ENCODE peak calls at places on chromosomes 2 and 18, in ten cellular contexts. X is heart left ventricle, M is cardiac muscle cell, P is fibroblast of the aortic adventitia, E is fibroblast of lung, L is psoas muscle, B is Panc1, T is A549, K is stomach, U is neural progenitor cell. G is an unnamed sample.

GRCh38 chr2:164840458-164840929 is 1.1 kb downstream of the COBLL1 start:
- DNase-seq in T (peak), E (peak), P (no peak), M (no peak), U (peak), B (no peak), K (peak), X (peak), L (peak), G (peak)

GRCh38 chr2:212863185-212863588 is 288.2 kb downstream of the IKZF2 start:
- DNase-seq in M (peak), T (no peak), U (peak), E (peak), B (no peak), K (peak), P (peak), L (no peak), X (no peak), G (peak)

GRCh38 chr2:39469807-39470206 is 32.7 kb upstream of the MAP4K3 start:
- DNase-seq in B (no peak), E (peak), L (no peak), P (peak), M (peak), K (peak), X (no peak), T (no peak), U (peak), G (no peak)

GRCh38 chr2:88950010-88950409 is 258.5 kb downstream of the RPIA start:
- DNase-seq in X (no peak), B (no peak), L (no peak), K (no peak), E (no peak), T (peak), U (no peak), M (peak), P (peak), G (peak)

GRCh38 chr2:46643951-46644350 is 164.6 kb downstream of the TMEM247 start:
- DNase-seq in T (no peak), L (no peak), B (no peak), X (no peak), K (no peak), P (no peak), U (no peak), M (no peak), E (peak), G (no peak)

GRCh38 chr18:79527656-79528055 is 131.9 kb downstream of the NFATC1 start:
- DNase-seq in B (no peak), K (peak), M (no peak), X (peak), L (no peak), P (no peak), U (no peak), E (no peak), T (no peak), G (no peak)

GRCh38 chr2:137000790-137001189 is 235.4 kb downstream of the THSD7B start:
- DNase-seq in M (no peak), B (no peak), U (no peak), L (no peak), P (no peak), K (no peak), T (no peak), X (no peak), E (no peak), G (no peak)

GRCh38 chr2:184157141-184157540 is 441.2 kb upstream of the ZNF804A start:
- DNase-seq in U (no peak), P (no peak), L (no peak), E (no peak), K (no peak), X (no peak), T (no peak), B (no peak), M (no peak), G (no peak)

GRCh38 chr2:40372278-40372580 is 79.7 kb downstream of the SLC8A1 start:
- DNase-seq in M (no peak), L (no peak), B (no peak), E (peak), T (no peak), X (no peak), U (no peak), K (no peak), P (peak), G (no peak)

GRCh38 chr18:63314062-63314790 is 5.3 kb downstream of the BCL2 start:
- DNase-seq in B (no peak), U (no peak), M (no peak), P (no peak), X (no peak), K (no peak), E (no peak), L (no peak), T (no peak), G (no peak)

GRCh38 chr2:238761802-238762373 is 86.0 kb upstream of the TWIST2 start:
- DNase-seq in K (no peak), M (peak), B (no peak), X (no peak), U (peak), T (no peak), E (peak), P (peak), L (no peak), G (peak)

GRCh38 chr18:76369791-76370555 is 125.1 kb downstream of the ZNF516 start:
- DNase-seq in K (no peak), B (no peak), M (no peak), P (no peak), E (no peak), L (no peak), U (no peak), X (no peak), T (no peak), G (no peak)

GRCh38 chr2:229636568-229636967 is 77.8 kb downstream of the DNER start:
- DNase-seq in U (no peak), T (no peak), K (no peak), B (no peak), M (no peak), X (no peak), L (no peak), E (no peak), P (no peak), G (no peak)

GRCh38 chr2:61421611-61422010 is 49.3 kb downstream of the USP34 start:
- DNase-seq in B (no peak), E (no peak), X (no peak), L (no peak), U (no peak), M (no peak), T (no peak), K (no peak), P (no peak), G (no peak)
- H3K4me3 ChIP-seq in B (no peak), E (no peak), X (no peak), L (no peak), U (no peak), M (no peak), T (no peak), K (no peak), P (no peak), G (no peak)

DNA sequence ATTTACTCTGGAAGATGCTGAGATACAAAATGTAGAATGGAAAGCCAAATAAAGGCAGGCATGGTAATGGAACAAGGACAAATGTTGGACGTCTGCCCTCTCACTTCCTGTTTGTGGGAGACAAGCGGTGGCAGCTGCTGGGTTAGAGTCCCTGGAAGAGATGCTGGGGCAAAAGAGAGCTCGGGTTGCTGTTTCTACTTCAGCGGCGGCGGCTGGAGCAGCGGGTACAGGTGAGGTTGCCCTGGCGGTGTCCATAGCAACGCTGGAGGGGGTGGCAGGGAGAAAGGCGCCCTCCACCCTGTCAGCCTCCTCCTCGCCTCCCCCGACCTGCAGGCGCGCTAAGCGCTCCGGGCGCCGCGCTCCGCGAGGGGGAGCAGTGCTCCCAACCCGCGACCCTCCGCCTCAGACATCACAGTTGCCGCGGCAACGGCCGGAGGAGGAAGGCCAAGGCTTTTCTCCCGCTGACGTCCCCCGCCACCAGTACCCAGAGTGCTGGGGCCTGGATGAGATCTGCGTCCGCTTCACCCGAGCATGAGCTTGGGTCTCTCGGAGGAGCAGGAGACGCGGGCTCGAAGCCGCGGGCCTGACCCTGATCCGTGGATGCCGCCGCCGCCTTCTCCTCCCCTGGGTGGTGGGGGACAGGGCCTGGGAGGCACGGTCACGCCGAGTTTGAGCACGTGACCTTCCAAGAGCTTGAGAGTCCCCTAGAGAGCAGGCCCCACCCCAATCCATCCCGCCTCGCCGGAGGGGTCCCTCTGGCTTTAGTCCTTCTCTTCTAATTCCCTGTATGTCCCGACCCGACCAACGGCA is 65.6 kb downstream of the NOL4 start:
- DNase-seq in B (no peak), P (no peak), T (no peak), L (peak), K (peak), X (peak), M (peak), E (peak), U (peak), G (peak)
- TF ChIP-seq CTCF in B (no peak), P (peak), T (no peak), L (peak), K (no peak), X (peak), M (no peak), E (peak), U (peak), G (peak)

DNA sequence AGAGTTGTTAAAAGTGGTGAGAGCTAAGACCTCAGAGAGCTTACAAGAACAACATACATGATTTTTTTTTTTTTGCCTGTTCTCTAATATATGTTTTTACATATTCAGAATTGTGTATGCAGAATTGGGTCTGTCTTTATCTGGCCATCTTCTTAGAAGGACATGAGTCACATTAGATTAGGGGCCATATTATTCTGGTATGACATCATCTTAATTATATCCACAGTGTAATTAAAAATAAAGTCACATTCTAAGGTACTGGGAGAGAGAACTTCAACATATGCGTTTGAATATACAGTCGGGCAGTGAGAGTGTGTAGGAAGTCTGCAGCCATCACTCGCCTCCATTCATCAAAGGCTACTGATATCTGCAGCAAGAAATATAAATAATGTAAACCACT is 88.3 kb downstream of the DSC3 start:
- DNase-seq in E (no peak), P (no peak), B (no peak), K (no peak), L (no peak), T (no peak), X (no peak), U (no peak), M (no peak), G (no peak)
- H3K4me3 ChIP-seq in E (no peak), P (no peak), B (no peak), K (no peak), L (no peak), T (no peak), X (no peak), U (no peak), M (no peak), G (no peak)

DNA sequence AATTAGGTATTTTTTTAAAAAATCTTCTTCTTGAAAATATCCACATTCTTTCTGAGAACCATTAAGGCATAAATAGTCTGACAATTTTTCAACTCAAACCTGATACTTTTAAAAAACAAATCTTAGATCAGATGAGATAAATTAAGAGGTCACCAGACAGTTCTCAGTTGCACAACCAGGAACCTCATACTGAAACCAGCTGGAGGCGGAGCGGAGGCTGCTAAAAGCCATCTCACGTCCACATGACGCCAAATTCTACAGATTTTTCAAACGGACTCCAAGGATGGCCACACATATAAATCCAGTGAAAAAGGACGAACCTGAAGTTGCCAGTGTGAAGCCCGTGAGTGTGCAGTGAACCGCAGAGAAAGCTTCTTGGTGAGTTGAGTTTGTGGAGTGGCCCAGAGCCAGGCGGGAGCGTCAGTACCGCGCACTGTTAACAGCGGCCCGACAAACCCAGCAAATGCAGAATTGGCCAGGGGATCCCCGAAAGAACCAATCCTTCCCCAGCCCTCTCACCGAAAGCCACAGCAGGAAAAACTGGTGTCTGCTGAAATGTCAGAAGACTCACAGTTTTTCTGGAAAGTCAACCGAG is 53.1 kb upstream of the BBS5 start:
- DNase-seq in X (no peak), T (no peak), E (no peak), K (no peak), M (no peak), L (no peak), B (no peak), U (no peak), P (no peak), G (no peak)
- TF ChIP-seq CTCF in X (no peak), T (no peak), E (no peak), K (no peak), M (no peak), L (no peak), B (no peak), U (no peak), P (no peak), G (no peak)

DNA sequence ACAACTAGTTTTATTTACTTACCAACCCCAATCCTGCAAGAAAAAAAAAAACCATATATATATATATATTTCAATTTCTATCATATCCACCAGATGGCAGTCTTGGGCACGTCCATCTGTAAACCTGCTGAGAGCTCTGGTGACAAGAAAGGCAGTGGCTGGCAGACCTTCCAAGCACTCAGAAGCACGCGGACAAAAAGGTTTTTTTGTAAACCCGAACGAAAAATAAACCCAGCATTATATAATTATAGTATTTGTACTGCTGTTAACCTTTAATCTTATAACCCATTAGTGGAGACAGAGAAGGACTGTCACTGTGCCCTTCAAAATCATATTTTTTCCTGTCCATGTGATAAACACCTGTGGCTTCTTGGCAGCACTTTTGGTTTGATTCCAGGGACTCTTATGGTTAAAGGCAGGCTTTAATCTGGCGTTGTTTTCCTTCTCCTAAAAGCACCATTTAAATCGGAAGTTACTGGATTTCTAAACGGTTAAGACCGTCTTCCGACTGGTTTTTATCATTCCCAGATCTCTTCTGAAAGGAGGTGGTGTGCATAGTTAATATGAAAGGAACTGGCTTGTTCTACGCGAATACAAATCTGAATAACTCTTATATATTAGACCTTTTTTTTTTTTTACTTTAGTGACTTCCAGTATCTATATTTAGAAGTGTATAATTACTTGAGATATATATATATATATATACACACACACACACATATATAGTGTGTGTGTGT is 31.0 kb upstream of the SLC3A1 start:
- DNase-seq in M (peak), P (peak), T (peak), B (peak), E (peak), L (peak), U (peak), X (peak), K (peak), G (peak)
- H3K4me3 ChIP-seq in M (no peak), P (peak), T (peak), B (peak), E (peak), L (peak), U (no peak), X (peak), K (peak), G (peak)

DNA sequence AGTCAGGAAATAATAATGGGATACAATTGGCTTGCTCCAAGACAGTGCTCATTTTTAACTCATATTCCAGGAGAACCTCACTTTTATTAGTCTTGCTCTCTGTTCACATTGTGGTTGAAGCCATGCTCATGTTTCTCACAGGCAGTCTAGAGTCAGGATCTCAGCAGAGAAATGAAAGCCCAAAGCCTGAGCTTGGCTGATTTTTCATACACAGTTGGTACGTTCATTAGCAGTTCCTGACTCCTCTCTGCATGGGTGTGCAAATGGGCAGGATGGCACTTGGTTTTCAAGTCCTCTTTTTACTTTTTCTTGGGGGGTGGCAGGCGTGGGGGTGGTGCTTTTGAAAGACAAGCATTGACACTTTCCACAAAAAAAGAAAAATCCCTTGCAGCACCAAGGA is 56.0 kb upstream of the KLF7 start:
- DNase-seq in B (no peak), M (no peak), T (no peak), U (no peak), X (no peak), E (no peak), K (no peak), L (no peak), P (no peak), G (no peak)
- TF ChIP-seq CTCF in B (no peak), M (no peak), T (no peak), U (no peak), X (no peak), E (no peak), K (no peak), L (no peak), P (no peak), G (no peak)

GRCh38 chr18:9876523-9876866 is 9.3 kb upstream of the TXNDC2 start:
- DNase-seq in K (no peak), E (no peak), T (no peak), B (no peak), M (no peak), L (no peak), X (no peak), U (no peak), P (no peak), G (no peak)
- H3K4me3 ChIP-seq in K (no peak), E (peak), T (peak), B (no peak), M (no peak), L (peak), X (peak), U (no peak), P (no peak), G (no peak)